ENCODE peak calls at places on chromosomes 3 and 15, in seven cellular contexts. One of them, this sample, is unnamed.

GRCh38 chr3:153144779-153145178 is 17.2 kb upstream of the RAP2B start:
- DNase-seq in amniotic epithelial cell: peak; percentile 52
- DNase-seq in GM10248: no peak
- DNase-seq in nephron progenitor cell: no peak
- DNase-seq in kidney tubule cell: peak; percentile 63
- DNase-seq in NCI-H1436: no peak
- DNase-seq in cardiac fibroblast: peak; percentile 69
- DNase-seq in this sample: no peak

GRCh38 chr15:31080618-31081017 is 20.9 kb downstream of the TRPM1 start:
- DNase-seq in amniotic epithelial cell: peak; percentile 69
- DNase-seq in GM10248: no peak
- DNase-seq in nephron progenitor cell: peak; percentile 84
- DNase-seq in kidney tubule cell: peak; percentile 26
- DNase-seq in NCI-H1436: no peak
- DNase-seq in cardiac fibroblast: peak; percentile 16
- DNase-seq in this sample: no peak

GRCh38 chr3:197468167-197468566 is 87.6 kb downstream of the BDH1 start:
- DNase-seq in amniotic epithelial cell: no peak
- DNase-seq in GM10248: no peak
- DNase-seq in nephron progenitor cell: no peak
- DNase-seq in kidney tubule cell: no peak
- DNase-seq in NCI-H1436: no peak
- DNase-seq in cardiac fibroblast: no peak
- DNase-seq in this sample: no peak

GRCh38 chr15:88998980-88999713 is 86.0 kb upstream of the MFGE8 start:
- DNase-seq in amniotic epithelial cell: no peak
- DNase-seq in GM10248: no peak
- DNase-seq in nephron progenitor cell: no peak
- DNase-seq in kidney tubule cell: no peak
- DNase-seq in NCI-H1436: no peak
- DNase-seq in cardiac fibroblast: no peak
- DNase-seq in this sample: no peak

GRCh38 chr3:42746455-42747450 is 26.3 kb downstream of the CCDC13 start:
- DNase-seq in amniotic epithelial cell: no peak
- DNase-seq in GM10248: no peak
- DNase-seq in nephron progenitor cell: no peak
- DNase-seq in kidney tubule cell: no peak
- DNase-seq in NCI-H1436: no peak
- DNase-seq in cardiac fibroblast: no peak
- DNase-seq in this sample: no peak

GRCh38 chr3:19948192-19948591 is 1.3 kb downstream of the RAB5A start:
- DNase-seq in amniotic epithelial cell: no peak
- DNase-seq in GM10248: no peak
- DNase-seq in nephron progenitor cell: no peak
- DNase-seq in kidney tubule cell: no peak
- DNase-seq in NCI-H1436: no peak
- DNase-seq in cardiac fibroblast: no peak
- DNase-seq in this sample: no peak

GRCh38 chr15:100081454-100081853 is 260.3 kb downstream of the ADAMTS17 start:
- DNase-seq in amniotic epithelial cell: no peak
- DNase-seq in GM10248: no peak
- DNase-seq in nephron progenitor cell: no peak
- DNase-seq in kidney tubule cell: no peak
- DNase-seq in NCI-H1436: no peak
- DNase-seq in cardiac fibroblast: no peak
- DNase-seq in this sample: no peak

GRCh38 chr3:189927975-189928895 is 192.5 kb downstream of the P3H2 start:
- DNase-seq in amniotic epithelial cell: no peak
- DNase-seq in GM10248: no peak
- DNase-seq in nephron progenitor cell: no peak
- DNase-seq in kidney tubule cell: peak; percentile 86
- DNase-seq in NCI-H1436: no peak
- DNase-seq in cardiac fibroblast: peak; percentile 44
- DNase-seq in this sample: no peak

GRCh38 chr15:68658151-68658550 is 79.4 kb downstream of the CORO2B start:
- DNase-seq in amniotic epithelial cell: no peak
- DNase-seq in GM10248: no peak
- DNase-seq in nephron progenitor cell: no peak
- DNase-seq in kidney tubule cell: no peak
- DNase-seq in NCI-H1436: no peak
- DNase-seq in cardiac fibroblast: no peak
- DNase-seq in this sample: no peak

GRCh38 chr3:25508901-25509300 is 80.8 kb downstream of the RARB start:
- DNase-seq in amniotic epithelial cell: peak; percentile 65
- DNase-seq in GM10248: no peak
- DNase-seq in nephron progenitor cell: no peak
- DNase-seq in kidney tubule cell: peak; percentile 89
- DNase-seq in NCI-H1436: no peak
- DNase-seq in cardiac fibroblast: peak; percentile 89
- DNase-seq in this sample: no peak

GRCh38 chr15:46365612-46366011 is 730.8 kb downstream of the SQOR start:
- DNase-seq in amniotic epithelial cell: peak; percentile 25
- DNase-seq in GM10248: no peak
- DNase-seq in nephron progenitor cell: no peak
- DNase-seq in kidney tubule cell: peak; percentile 13
- DNase-seq in NCI-H1436: no peak
- DNase-seq in cardiac fibroblast: peak; percentile 73
- DNase-seq in this sample: no peak

GRCh38 chr3:134312072-134312872 is 61.6 kb upstream of the RYK start:
- DNase-seq in amniotic epithelial cell: peak; percentile 74
- DNase-seq in GM10248: peak; percentile 41
- DNase-seq in nephron progenitor cell: peak; percentile 22
- DNase-seq in kidney tubule cell: peak; percentile 97
- DNase-seq in NCI-H1436: no peak
- DNase-seq in cardiac fibroblast: peak; percentile 79
- DNase-seq in this sample: no peak

GRCh38 chr15:29124581-29125381 is 144.8 kb downstream of the NSMCE3 start:
- DNase-seq in amniotic epithelial cell: no peak
- DNase-seq in GM10248: no peak
- DNase-seq in nephron progenitor cell: no peak
- DNase-seq in kidney tubule cell: no peak
- DNase-seq in NCI-H1436: no peak
- DNase-seq in cardiac fibroblast: peak; percentile 22
- DNase-seq in this sample: no peak

GRCh38 chr3:195549931-195550519 is 6.9 kb upstream of the PPP1R2 start:
- DNase-seq in amniotic epithelial cell: peak; percentile 47
- DNase-seq in GM10248: peak; percentile 49
- DNase-seq in nephron progenitor cell: no peak
- DNase-seq in kidney tubule cell: no peak
- DNase-seq in NCI-H1436: no peak
- DNase-seq in cardiac fibroblast: no peak
- DNase-seq in this sample: no peak

GRCh38 chr3:55893045-55893664 is 406.0 kb upstream of the WNT5A start:
- DNase-seq in amniotic epithelial cell: no peak
- DNase-seq in GM10248: no peak
- DNase-seq in nephron progenitor cell: no peak
- DNase-seq in kidney tubule cell: peak; percentile 64
- DNase-seq in NCI-H1436: no peak
- DNase-seq in cardiac fibroblast: no peak
- DNase-seq in this sample: no peak

GRCh38 chr3:148943531-148944200 is 47.7 kb upstream of the GYG1 start:
- DNase-seq in amniotic epithelial cell: peak; percentile 80
- DNase-seq in GM10248: peak; percentile 73
- DNase-seq in nephron progenitor cell: peak; percentile 14
- DNase-seq in kidney tubule cell: peak; percentile 88
- DNase-seq in NCI-H1436: peak; percentile 73
- DNase-seq in cardiac fibroblast: peak; percentile 94
- DNase-seq in this sample: peak; percentile 58

GRCh38 chr15:89680282-89680873 is 1.2 kb upstream of the PLIN1 start:
- DNase-seq in amniotic epithelial cell: peak; percentile 51
- DNase-seq in GM10248: no peak
- DNase-seq in nephron progenitor cell: no peak
- DNase-seq in kidney tubule cell: no peak
- DNase-seq in NCI-H1436: no peak
- DNase-seq in cardiac fibroblast: peak; percentile 90
- DNase-seq in this sample: no peak

GRCh38 chr3:192054881-192055280 is 593.9 kb downstream of the PYDC2 start:
- DNase-seq in amniotic epithelial cell: no peak
- DNase-seq in GM10248: no peak
- DNase-seq in nephron progenitor cell: no peak
- DNase-seq in kidney tubule cell: peak; percentile 91
- DNase-seq in NCI-H1436: no peak
- DNase-seq in cardiac fibroblast: peak; percentile 79
- DNase-seq in this sample: no peak

GRCh38 chr3:96478496-96478895 is 335.9 kb upstream of the EPHA6 start:
- DNase-seq in amniotic epithelial cell: peak; percentile 81
- DNase-seq in GM10248: no peak
- DNase-seq in nephron progenitor cell: no peak
- DNase-seq in kidney tubule cell: peak; percentile 67
- DNase-seq in NCI-H1436: no peak
- DNase-seq in cardiac fibroblast: peak; percentile 9
- DNase-seq in this sample: no peak

GRCh38 chr3:61560452-61561373 is 658 bp upstream of the PTPRG start:
- DNase-seq in amniotic epithelial cell: peak; percentile 77
- DNase-seq in GM10248: peak; percentile 53
- DNase-seq in nephron progenitor cell: peak; percentile 77
- DNase-seq in kidney tubule cell: peak; percentile 90
- DNase-seq in NCI-H1436: no peak
- DNase-seq in cardiac fibroblast: peak; percentile 89
- DNase-seq in this sample: no peak